ENCODE peak calls at places on chromosomes 6 and 20, in six cellular contexts. One of them, this sample, is unnamed.

GRCh38 chr6:155248021-155249001 is 15.5 kb upstream of the CLDN20 start:
- DNase-seq in H1: peak; percentile 67
- DNase-seq in K562: peak; percentile 33
- DNase-seq in HCT116: peak; percentile 21
- DNase-seq in GM12878: peak; percentile 36
- DNase-seq in endothelial cell of umbilical vein: peak; percentile 75
- DNase-seq in this sample: peak; percentile 80

GRCh38 chr20:46797201-46797600 is 87.8 kb downstream of the SLC2A10 start:
- DNase-seq in H1: no peak
- DNase-seq in K562: no peak
- DNase-seq in HCT116: no peak
- DNase-seq in GM12878: no peak
- DNase-seq in endothelial cell of umbilical vein: no peak
- DNase-seq in this sample: no peak

GRCh38 chr6:157323114-157323923 is at the start of gene TMEM242:
- DNase-seq in H1: peak; percentile 98
- DNase-seq in K562: peak; percentile 94
- DNase-seq in HCT116: peak; percentile 92
- DNase-seq in GM12878: peak; percentile 74
- DNase-seq in endothelial cell of umbilical vein: peak; percentile 98
- DNase-seq in this sample: peak; percentile 96

GRCh38 chr20:18428490-18429173 is 38.2 kb downstream of the DZANK1 start:
- DNase-seq in H1: no peak
- DNase-seq in K562: no peak
- DNase-seq in HCT116: no peak
- DNase-seq in GM12878: no peak
- DNase-seq in endothelial cell of umbilical vein: peak; percentile 73
- DNase-seq in this sample: peak; percentile 66

GRCh38 chr20:19074828-19075516 is 137.5 kb upstream of the SLC24A3 start:
- DNase-seq in H1: peak; percentile 20
- DNase-seq in K562: no peak
- DNase-seq in HCT116: no peak
- DNase-seq in GM12878: peak; percentile 88
- DNase-seq in endothelial cell of umbilical vein: no peak
- DNase-seq in this sample: no peak

GRCh38 chr6:100509101-100509500 is 44.4 kb upstream of the SIM1 start:
- DNase-seq in H1: no peak
- DNase-seq in K562: no peak
- DNase-seq in HCT116: no peak
- DNase-seq in GM12878: no peak
- DNase-seq in endothelial cell of umbilical vein: no peak
- DNase-seq in this sample: no peak

GRCh38 chr6:24064106-24064505 is 61.9 kb upstream of the NRSN1 start:
- DNase-seq in H1: no peak
- DNase-seq in K562: no peak
- DNase-seq in HCT116: peak; percentile 15
- DNase-seq in GM12878: no peak
- DNase-seq in endothelial cell of umbilical vein: no peak
- DNase-seq in this sample: peak; percentile 10

GRCh38 chr6:14732845-14733757 is 512.8 kb upstream of the JARID2 start:
- DNase-seq in H1: no peak
- DNase-seq in K562: no peak
- DNase-seq in HCT116: peak; percentile 79
- DNase-seq in GM12878: no peak
- DNase-seq in endothelial cell of umbilical vein: no peak
- DNase-seq in this sample: peak; percentile 90

GRCh38 chr20:1423625-1424106 is 30.8 kb upstream of the FKBP1A start:
- DNase-seq in H1: peak; percentile 65
- DNase-seq in K562: peak; percentile 51
- DNase-seq in HCT116: peak; percentile 67
- DNase-seq in GM12878: no peak
- DNase-seq in endothelial cell of umbilical vein: peak; percentile 37
- DNase-seq in this sample: peak; percentile 83

GRCh38 chr6:166850677-166851076 is 105.7 kb downstream of the RNASET2 start:
- DNase-seq in H1: no peak
- DNase-seq in K562: peak; percentile 82
- DNase-seq in HCT116: no peak
- DNase-seq in GM12878: no peak
- DNase-seq in endothelial cell of umbilical vein: no peak
- DNase-seq in this sample: no peak

GRCh38 chr20:32742322-32743236 is 688 bp downstream of the COMMD7 start:
- DNase-seq in H1: peak; percentile 58
- DNase-seq in K562: no peak
- DNase-seq in HCT116: no peak
- DNase-seq in GM12878: no peak
- DNase-seq in endothelial cell of umbilical vein: no peak
- DNase-seq in this sample: no peak

GRCh38 chr6:37615564-37616340 is 81.9 kb downstream of the MDGA1 start:
- DNase-seq in H1: no peak
- DNase-seq in K562: peak; percentile 73
- DNase-seq in HCT116: peak; percentile 52
- DNase-seq in GM12878: no peak
- DNase-seq in endothelial cell of umbilical vein: no peak
- DNase-seq in this sample: no peak

GRCh38 chr20:5843054-5843731 is 93.0 kb downstream of the SHLD1 start:
- DNase-seq in H1: no peak
- DNase-seq in K562: no peak
- DNase-seq in HCT116: no peak
- DNase-seq in GM12878: peak; percentile 55
- DNase-seq in endothelial cell of umbilical vein: no peak
- DNase-seq in this sample: peak; percentile 17

GRCh38 chr20:35629432-35630145 is 14.0 kb downstream of the SPAG4 start:
- DNase-seq in H1: no peak
- DNase-seq in K562: no peak
- DNase-seq in HCT116: no peak
- DNase-seq in GM12878: no peak
- DNase-seq in endothelial cell of umbilical vein: no peak
- DNase-seq in this sample: no peak

GRCh38 chr20:36825374-36826104 is 50.4 kb upstream of the TLDC2 start:
- DNase-seq in H1: no peak
- DNase-seq in K562: no peak
- DNase-seq in HCT116: no peak
- DNase-seq in GM12878: no peak
- DNase-seq in endothelial cell of umbilical vein: no peak
- DNase-seq in this sample: no peak

GRCh38 chr20:25601659-25602058 is 16.3 kb upstream of the NINL start:
- DNase-seq in H1: no peak
- DNase-seq in K562: no peak
- DNase-seq in HCT116: no peak
- DNase-seq in GM12878: no peak
- DNase-seq in endothelial cell of umbilical vein: no peak
- DNase-seq in this sample: no peak

GRCh38 chr6:111474771-111475170 is 8.2 kb downstream of the REV3L start:
- DNase-seq in H1: no peak
- DNase-seq in K562: no peak
- DNase-seq in HCT116: no peak
- DNase-seq in GM12878: no peak
- DNase-seq in endothelial cell of umbilical vein: no peak
- DNase-seq in this sample: no peak

GRCh38 chr6:170416959-170417606 is 110.5 kb downstream of the FAM120B start:
- DNase-seq in H1: no peak
- DNase-seq in K562: no peak
- DNase-seq in HCT116: no peak
- DNase-seq in GM12878: no peak
- DNase-seq in endothelial cell of umbilical vein: no peak
- DNase-seq in this sample: no peak

GRCh38 chr6:125363360-125364121 is 61.8 kb upstream of the HDDC2 start:
- DNase-seq in H1: peak; percentile 74
- DNase-seq in K562: peak; percentile 16
- DNase-seq in HCT116: no peak
- DNase-seq in GM12878: no peak
- DNase-seq in endothelial cell of umbilical vein: peak; percentile 64
- DNase-seq in this sample: peak; percentile 58

GRCh38 chr20:53040678-53041674 is 68.8 kb downstream of the TSHZ2 start:
- DNase-seq in H1: no peak
- DNase-seq in K562: peak; percentile 7
- DNase-seq in HCT116: no peak
- DNase-seq in GM12878: no peak
- DNase-seq in endothelial cell of umbilical vein: no peak
- DNase-seq in this sample: peak; percentile 10

GRCh38 chr6:91303326-91303725 is 716.5 kb upstream of the MAP3K7 start:
- DNase-seq in H1: no peak
- DNase-seq in K562: no peak
- DNase-seq in HCT116: no peak
- DNase-seq in GM12878: no peak
- DNase-seq in endothelial cell of umbilical vein: no peak
- DNase-seq in this sample: no peak

GRCh38 chr6:1608976-1609661 is 596 bp upstream of the FOXC1 start:
- DNase-seq in H1: no peak
- DNase-seq in K562: no peak
- DNase-seq in HCT116: no peak
- DNase-seq in GM12878: no peak
- DNase-seq in endothelial cell of umbilical vein: peak; percentile 51
- DNase-seq in this sample: no peak

GRCh38 chr6:42387336-42387735 is 64.4 kb downstream of the TRERF1 start:
- DNase-seq in H1: no peak
- DNase-seq in K562: no peak
- DNase-seq in HCT116: no peak
- DNase-seq in GM12878: no peak
- DNase-seq in endothelial cell of umbilical vein: no peak
- DNase-seq in this sample: peak; percentile 17

GRCh38 chr6:2855061-2855519 is 13.4 kb upstream of the SERPINB1 start:
- DNase-seq in H1: no peak
- DNase-seq in K562: no peak
- DNase-seq in HCT116: no peak
- DNase-seq in GM12878: no peak
- DNase-seq in endothelial cell of umbilical vein: peak; percentile 90
- DNase-seq in this sample: no peak

GRCh38 chr6:5151955-5152401 is 66.8 kb downstream of the PPP1R3G start:
- DNase-seq in H1: no peak
- DNase-seq in K562: no peak
- DNase-seq in HCT116: no peak
- DNase-seq in GM12878: no peak
- DNase-seq in endothelial cell of umbilical vein: no peak
- DNase-seq in this sample: peak; percentile 54

GRCh38 chr20:41135187-41135887 is 2.0 kb upstream of the PLCG1 start:
- DNase-seq in H1: peak; percentile 77
- DNase-seq in K562: peak; percentile 68
- DNase-seq in HCT116: peak; percentile 32
- DNase-seq in GM12878: no peak
- DNase-seq in endothelial cell of umbilical vein: peak; percentile 53
- DNase-seq in this sample: no peak

GRCh38 chr6:3053231-3053508 is 15.1 kb upstream of the RIPK1 start:
- DNase-seq in H1: no peak
- DNase-seq in K562: no peak
- DNase-seq in HCT116: no peak
- DNase-seq in GM12878: no peak
- DNase-seq in endothelial cell of umbilical vein: no peak
- DNase-seq in this sample: no peak

DNA sequence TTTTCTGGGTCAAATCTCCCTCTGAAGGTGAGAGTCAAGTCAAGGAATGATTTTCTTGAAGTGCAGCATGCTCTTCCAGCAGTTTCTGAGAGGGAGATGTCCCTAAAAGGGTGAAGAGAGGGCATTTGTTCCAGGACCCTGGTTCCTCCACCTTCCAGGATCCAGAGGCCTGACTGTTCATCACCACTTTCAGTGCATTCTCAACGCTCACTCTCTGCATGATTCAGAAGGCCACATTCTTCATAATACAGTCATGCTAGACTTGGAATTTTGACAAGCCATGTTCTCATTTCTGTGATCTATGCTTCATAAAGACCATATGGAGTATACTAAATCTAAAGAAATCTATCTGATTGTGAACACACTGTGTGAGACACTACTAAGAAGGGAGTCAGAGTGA is 85.1 kb downstream of the PDE7B start:
- DNase-seq in H1: no peak
- DNase-seq in K562: no peak
- DNase-seq in HCT116: no peak
- DNase-seq in GM12878: no peak
- DNase-seq in endothelial cell of umbilical vein: peak; percentile 49
- DNase-seq in this sample: peak; percentile 97
- H3K4me1 ChIP-seq in H1: no peaks in the 10 kb centered on the region
- H3K4me1 ChIP-seq in K562: no peaks in the 10 kb centered on the region
- H3K4me1 ChIP-seq in HCT116: no peaks in the 10 kb centered on the region
- H3K4me1 ChIP-seq in GM12878: no peaks in the 10 kb centered on the region
- H3K4me1 ChIP-seq in endothelial cell of umbilical vein: no peaks in the 10 kb centered on the region
- H3K4me1 ChIP-seq in this sample: peaks cover 15% of the 10 kb centered on the region

DNA sequence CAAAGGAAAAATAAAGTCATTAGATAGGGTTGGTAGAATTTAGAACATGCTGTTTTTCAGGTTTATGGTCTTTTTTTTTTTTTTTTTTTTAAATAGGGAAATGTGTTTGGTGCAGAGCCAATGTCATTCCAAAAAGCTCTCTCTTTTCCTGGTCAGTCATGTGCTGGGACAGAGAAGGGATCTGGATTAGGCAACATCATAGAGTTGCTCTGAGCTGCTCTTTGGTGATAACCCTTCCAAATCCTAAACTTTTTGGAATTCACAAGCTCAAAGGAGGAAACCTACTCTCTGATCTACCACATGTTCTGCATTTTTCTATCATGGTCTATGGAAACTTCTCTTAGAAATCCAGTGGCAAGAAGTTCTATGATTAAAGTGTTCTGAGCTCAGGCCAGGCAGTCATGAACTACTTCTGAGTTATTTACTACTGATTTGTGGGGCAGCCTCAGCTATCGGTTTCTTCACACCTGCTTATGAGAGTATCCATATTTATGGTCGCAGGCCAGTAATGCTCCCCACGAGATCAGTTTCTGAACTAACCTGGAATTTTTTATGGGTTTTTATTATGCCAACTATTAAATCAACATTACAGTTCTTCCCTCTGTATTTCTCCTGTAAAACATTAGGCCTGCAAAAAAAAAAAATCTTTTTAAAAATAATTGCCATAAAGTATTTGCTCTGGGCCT is 4.8 kb downstream of the EDN1 start:
- DNase-seq in H1: no peak
- DNase-seq in K562: no peak
- DNase-seq in HCT116: no peak
- DNase-seq in GM12878: no peak
- DNase-seq in endothelial cell of umbilical vein: peak; percentile 37
- DNase-seq in this sample: no peak
- H2AFZ ChIP-seq in H1: no peak overlapping the region
- H2AFZ ChIP-seq in K562: no peak overlapping the region
- H2AFZ ChIP-seq in HCT116: no peak overlapping the region
- H2AFZ ChIP-seq in GM12878: no peak overlapping the region
- H2AFZ ChIP-seq in endothelial cell of umbilical vein: no peak overlapping the region
- H2AFZ ChIP-seq in this sample: no peak overlapping the region

GRCh38 chr20:57061058-57061900 is 205.2 kb downstream of the BMP7 start:
- DNase-seq in H1: peak; percentile 75
- DNase-seq in K562: peak; percentile 31
- DNase-seq in HCT116: no peak
- DNase-seq in GM12878: no peak
- DNase-seq in endothelial cell of umbilical vein: no peak
- DNase-seq in this sample: no peak
- TF ChIP-seq CTCF in H1: peak; percentile 66
- TF ChIP-seq CTCF in K562: peak; percentile 53
- TF ChIP-seq CTCF in HCT116: peak; percentile 27
- TF ChIP-seq CTCF in GM12878: peak; percentile 37
- TF ChIP-seq CTCF in endothelial cell of umbilical vein: no peak
- TF ChIP-seq CTCF in this sample: no peak

DNA sequence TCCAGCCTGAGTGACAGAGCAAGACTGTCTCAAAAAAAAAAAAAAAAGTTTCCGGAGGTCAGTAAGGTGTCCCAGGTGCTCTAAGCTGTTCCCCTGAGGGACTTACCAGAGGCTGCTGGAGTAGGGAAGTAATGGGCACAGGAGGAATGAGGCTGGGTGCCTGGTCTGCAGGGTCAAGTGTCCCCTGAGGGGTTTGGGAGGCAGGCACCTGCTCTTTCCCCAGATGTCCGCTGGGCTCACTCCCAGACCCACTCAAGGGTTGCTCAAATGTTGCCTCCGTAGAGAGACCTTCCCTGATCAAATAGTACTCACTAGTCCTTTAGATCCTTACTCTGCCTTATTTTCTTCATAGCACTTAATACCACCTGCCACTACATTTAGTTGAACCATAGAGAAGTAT is 5.4 kb upstream of the MAPK13 start:
- DNase-seq in H1: no peak
- DNase-seq in K562: no peak
- DNase-seq in HCT116: no peak
- DNase-seq in GM12878: no peak
- DNase-seq in endothelial cell of umbilical vein: no peak
- DNase-seq in this sample: no peak
- H3K4me1 ChIP-seq in H1: peaks cover 6% of the 10 kb centered on the region
- H3K4me1 ChIP-seq in K562: peaks cover 56% of the 10 kb centered on the region
- H3K4me1 ChIP-seq in HCT116: peaks cover 23% of the 10 kb centered on the region
- H3K4me1 ChIP-seq in GM12878: peaks cover 25% of the 10 kb centered on the region
- H3K4me1 ChIP-seq in endothelial cell of umbilical vein: peaks cover 40% of the 10 kb centered on the region
- H3K4me1 ChIP-seq in this sample: peaks cover 21% of the 10 kb centered on the region